ENCODE peak calls at places on chromosomes 6 and 20, in six cellular contexts. J is HTR-8/SVneo, D is amniotic stem cell, S is NCI-H524, F is memory B cell, A is lung microvascular endothelial cell. W is an unnamed sample.

GRCh38 chr6:137804647-137805046 is 62.4 kb upstream of the TNFAIP3 start:
- DNase-seq in A (peak; percentile 20), S (no peak), J (no peak), D (no peak), F (no peak), W (no peak)

GRCh38 chr20:59933296-59933848 is at the start of gene SYCP2:
- DNase-seq in F (peak; percentile 47), A (peak; percentile 18), J (no peak), S (peak; percentile 58), D (no peak), W (no peak)

GRCh38 chr6:106180208-106180607 is 94.1 kb downstream of the PRDM1 start:
- DNase-seq in F (no peak), D (no peak), J (no peak), A (no peak), S (no peak), W (no peak)

GRCh38 chr20:55446301-55446700 is 559.0 kb downstream of the CBLN4 start:
- DNase-seq in F (no peak), S (no peak), J (no peak), A (no peak), D (no peak), W (no peak)

GRCh38 chr20:49207071-49207470 is 12.1 kb upstream of the DDX27 start:
- DNase-seq in F (no peak), S (peak; percentile 45), J (no peak), A (no peak), D (no peak), W (no peak)

GRCh38 chr6:118894425-118895240 is 681 bp downstream of the ASF1A start:
- DNase-seq in A (peak; percentile 75), S (peak; percentile 38), J (peak; percentile 34), D (no peak), F (peak; percentile 69), W (no peak)

GRCh38 chr6:4727671-4728435 is 48.4 kb upstream of the CDYL start:
- DNase-seq in S (peak; percentile 19), A (no peak), D (no peak), J (no peak), F (no peak), W (no peak)

GRCh38 chr20:49641683-49642649 is 71.7 kb downstream of the B4GALT5 start:
- DNase-seq in D (no peak), J (no peak), F (no peak), S (peak; percentile 64), A (no peak), W (no peak)

GRCh38 chr6:2245954-2246863 is 804 bp upstream of the GMDS start:
- DNase-seq in D (no peak), J (no peak), S (peak; percentile 89), A (peak; percentile 73), F (peak; percentile 21), W (no peak)

GRCh38 chr6:159595173-159595572 is 97.9 kb downstream of the SOD2 start:
- DNase-seq in S (no peak), F (no peak), D (peak; percentile 20), J (no peak), A (peak; percentile 33), W (no peak)

GRCh38 chr6:168390746-168391400 is 50.1 kb upstream of the SMOC2 start:
- DNase-seq in F (no peak), D (no peak), S (no peak), A (no peak), J (no peak), W (no peak)

GRCh38 chr20:9119776-9120175 is 50.9 kb downstream of the PLCB4 start:
- DNase-seq in D (no peak), S (peak; percentile 99), A (no peak), J (peak; percentile 40), F (no peak), W (no peak)

GRCh38 chr20:36541227-36542018 is at the start of gene MYL9:
- DNase-seq in D (peak; percentile 59), A (peak; percentile 59), J (peak; percentile 95), F (no peak), S (no peak), W (no peak)

GRCh38 chr20:49964964-49965780 is 17.6 kb upstream of the SNAI1 start:
- DNase-seq in F (no peak), D (no peak), S (peak; percentile 39), A (peak; percentile 54), J (peak; percentile 89), W (no peak)

GRCh38 chr6:85672623-85673022 is 29.9 kb upstream of the SYNCRIP start:
- DNase-seq in A (no peak), S (no peak), D (no peak), F (no peak), J (no peak), W (no peak)

GRCh38 chr6:34015576-34015975 is 130.3 kb downstream of the GRM4 start:
- DNase-seq in J (no peak), A (no peak), F (no peak), S (peak; percentile 22), D (no peak), W (no peak)

GRCh38 chr20:376089-376488 is 4.5 kb upstream of the TRIB3 start:
- DNase-seq in A (no peak), S (no peak), F (no peak), D (no peak), J (no peak), W (no peak)

GRCh38 chr6:5599112-5599511 is 337.8 kb downstream of the FARS2 start:
- DNase-seq in D (no peak), F (no peak), A (no peak), J (no peak), S (peak; percentile 4), W (no peak)

GRCh38 chr6:21808551-21809181 is 215.1 kb downstream of the SOX4 start:
- DNase-seq in D (no peak), A (no peak), S (peak; percentile 36), F (no peak), J (no peak), W (no peak)

GRCh38 chr6:31083742-31084354 is 28.5 kb downstream of the C6orf15 start:
- DNase-seq in A (peak; percentile 58), F (peak; percentile 17), S (peak; percentile 91), J (no peak), D (no peak), W (no peak)

GRCh38 chr6:11093065-11093590 is 506 bp upstream of the SMIM13 start:
- DNase-seq in S (peak; percentile 79), D (no peak), F (no peak), J (peak; percentile 43), A (peak; percentile 41), W (no peak)

GRCh38 chr20:63664861-63665594 is 6.9 kb downstream of the RTEL1 start:
- DNase-seq in J (no peak), F (no peak), A (no peak), S (no peak), D (no peak), W (no peak)

GRCh38 chr20:63850689-63851547 is 10.4 kb upstream of the ABHD16B start:
- DNase-seq in J (no peak), A (no peak), S (no peak), F (no peak), D (no peak), W (no peak)

GRCh38 chr6:136956590-136957573 is 34.8 kb downstream of the SLC35D3 start:
- DNase-seq in D (no peak), J (no peak), A (peak; percentile 3), F (no peak), S (no peak), W (no peak)

GRCh38 chr6:117600008-117600743 is 2.1 kb downstream of the GOPC start:
- DNase-seq in S (no peak), F (no peak), J (no peak), D (no peak), A (peak; percentile 8), W (no peak)

GRCh38 chr20:59598625-59599310 is 5.6 kb upstream of the PHACTR3 start:
- DNase-seq in A (peak; percentile 16), F (no peak), D (no peak), J (peak; percentile 84), S (peak; percentile 51), W (no peak)

GRCh38 chr6:9851541-9852380 is 563.1 kb downstream of the TFAP2A start:
- DNase-seq in S (peak; percentile 14), A (peak; percentile 38), D (no peak), J (no peak), F (no peak), W (no peak)

GRCh38 chr6:131636880-131637792 is at the start of gene ENPP3:
- DNase-seq in A (no peak), S (no peak), J (no peak), D (no peak), F (no peak), W (no peak)

GRCh38 chr6:158938811-158939254 is 61.2 kb downstream of the RSPH3 start:
- DNase-seq in J (no peak), D (no peak), S (no peak), A (no peak), F (peak; percentile 16), W (no peak)

GRCh38 chr6:147693185-147693584 is 184.7 kb downstream of the SAMD5 start:
- DNase-seq in S (peak; percentile 96), J (no peak), F (no peak), D (no peak), A (no peak), W (no peak)

GRCh38 chr6:105035299-105035698 is 78.4 kb downstream of the LIN28B start:
- DNase-seq in A (no peak), S (no peak), F (no peak), D (no peak), J (no peak), W (no peak)

GRCh38 chr20:44706371-44707258 is 8.6 kb upstream of the CCN5 start:
- DNase-seq in D (no peak), J (no peak), A (no peak), F (no peak), S (no peak), W (no peak)

GRCh38 chr6:142489722-142490610 is 188.2 kb downstream of the ADGRG6 start:
- DNase-seq in J (no peak), D (no peak), F (no peak), S (no peak), A (no peak), W (no peak)

GRCh38 chr6:160730911-160731310 is 28.9 kb downstream of the PLG start:
- DNase-seq in D (no peak), J (no peak), A (no peak), F (no peak), S (no peak), W (no peak)

GRCh38 chr20:40966103-40966502 is 62.5 kb upstream of the TOP1 start:
- DNase-seq in F (peak; percentile 41), D (no peak), A (no peak), J (no peak), S (peak; percentile 33), W (no peak)

W was measured in GF-D8.